ENCODE peak calls at places on chromosomes 13 and 19, in four cellular contexts. S, A, N and M are unnamed samples.

GRCh38 chr19:55472463-55472862 is 4.0 kb upstream of the ZNF628 start:
- DNase-seq in S (no peak), A (peak; percentile 79), N (no peak), M (no peak)

GRCh38 chr13:110272227-110272626 is 34.7 kb downstream of the COL4A1 start:
- DNase-seq in S (no peak), A (no peak), N (no peak), M (no peak)

GRCh38 chr19:50669319-50670101 is 20.3 kb downstream of the C19orf81 start:
- DNase-seq in S (peak; percentile 64), A (peak; percentile 15), N (no peak), M (no peak)

GRCh38 chr19:42253245-42254082 is 1.5 kb downstream of the ERF start:
- DNase-seq in S (peak; percentile 89), A (peak; percentile 26), N (peak; percentile 63), M (peak; percentile 86)

GRCh38 chr13:80342541-80343371 is 1.8 kb upstream of the SPRY2 start:
- DNase-seq in S (peak; percentile 87), A (peak; percentile 66), N (peak; percentile 36), M (peak; percentile 94)

GRCh38 chr19:4157164-4157563 is 3.7 kb downstream of the CREB3L3 start:
- DNase-seq in S (no peak), A (no peak), N (no peak), M (no peak)

GRCh38 chr19:56119585-56119978 is 1.5 kb downstream of the ZNF787 start:
- DNase-seq in S (peak; percentile 31), A (peak; percentile 44), N (no peak), M (peak; percentile 71)

GRCh38 chr19:1850809-1851544 is 2.7 kb upstream of the REXO1 start:
- DNase-seq in S (no peak), A (no peak), N (no peak), M (no peak)

GRCh38 chr19:15265849-15266248 is 33.6 kb upstream of the EPHX3 start:
- DNase-seq in S (no peak), A (peak; percentile 98), N (no peak), M (peak; percentile 88)

GRCh38 chr19:30269638-30270037 is 102.5 kb upstream of the ZNF536 start:
- DNase-seq in S (no peak), A (no peak), N (no peak), M (no peak)
- H3K27me3 ChIP-seq in S (no peaks in the 10 kb centered on the region), A (no peaks in the 10 kb centered on the region), N (no peaks in the 10 kb centered on the region), M (peaks cover 16% of the 10 kb centered on the region)

DNA sequence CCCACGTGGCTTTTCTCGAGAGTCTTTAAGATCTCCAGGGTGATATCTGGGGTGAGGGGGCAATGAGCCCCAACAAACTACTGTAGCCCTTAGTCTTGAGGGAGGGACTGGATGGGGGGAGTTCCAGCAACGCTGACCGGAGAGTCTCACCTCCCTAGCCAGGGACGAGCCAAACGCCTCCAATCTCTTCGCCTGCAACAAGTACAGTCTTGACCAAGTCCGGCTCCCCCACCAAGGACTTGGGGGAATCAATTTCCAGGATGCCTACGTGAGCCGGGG is 442 bp downstream of the CCDC8 start:
- DNase-seq in S (no peak), A (no peak), N (no peak), M (no peak)
- H3K27me3 ChIP-seq in S (no peaks in the 10 kb centered on the region), A (peaks cover 2% of the 10 kb centered on the region), N (peaks cover 73% of the 10 kb centered on the region), M (peaks cover 66% of the 10 kb centered on the region)

DNA sequence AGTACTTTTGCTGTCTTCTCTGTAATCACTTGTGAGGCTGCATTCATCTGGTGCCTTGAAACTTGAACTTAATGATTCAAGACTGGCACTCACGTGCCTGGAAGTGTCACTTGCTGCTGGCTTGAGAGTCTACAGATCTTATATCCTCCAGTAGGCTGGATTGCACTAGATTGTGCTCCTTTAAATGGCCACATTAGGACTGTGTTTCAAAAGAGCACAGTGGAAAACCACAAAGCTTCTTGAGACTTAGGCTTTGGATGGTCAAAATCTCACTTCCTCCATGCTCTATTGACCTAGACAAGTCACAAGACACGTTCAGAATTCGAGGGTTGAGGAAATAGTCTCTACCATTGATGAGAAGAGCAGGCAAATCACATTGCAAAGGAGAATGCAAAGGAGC is 1278.8 kb upstream of the MIR17HG start:
- DNase-seq in S (no peak), A (no peak), N (no peak), M (no peak)
- H3K27me3 ChIP-seq in S (no peaks in the 10 kb centered on the region), A (no peaks in the 10 kb centered on the region), N (no peaks in the 10 kb centered on the region), M (no peaks in the 10 kb centered on the region)

DNA sequence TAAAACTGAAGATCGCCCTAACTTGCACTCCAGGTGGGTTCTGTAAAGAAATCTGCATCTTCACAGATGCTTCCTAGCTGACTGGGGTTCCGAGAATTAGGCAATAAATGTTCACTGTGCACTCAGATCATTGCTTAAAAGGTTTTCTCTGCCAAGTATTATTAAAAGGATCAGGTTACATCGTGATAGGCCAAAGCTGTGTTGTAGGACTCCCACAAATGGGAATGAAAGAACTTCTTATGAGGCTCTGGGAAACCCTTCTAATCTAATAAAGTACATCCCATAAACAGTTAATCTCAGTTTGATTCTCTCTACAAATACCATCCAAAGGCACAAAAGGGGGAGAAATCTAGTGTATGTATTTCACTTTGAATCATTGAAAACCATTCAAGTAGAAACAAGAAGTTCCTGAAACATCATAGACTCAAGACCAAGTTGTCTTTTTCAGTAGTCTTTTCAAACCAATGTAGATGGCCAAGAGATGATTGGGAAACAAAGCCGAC is 7.1 kb upstream of the POU4F1 start:
- DNase-seq in S (no peak), A (peak; percentile 49), N (no peak), M (no peak)
- H3K27me3 ChIP-seq in S (peaks cover 6% of the 10 kb centered on the region), A (peaks cover 56% of the 10 kb centered on the region), N (peaks cover 49% of the 10 kb centered on the region), M (peaks cover 62% of the 10 kb centered on the region)